ENCODE peak calls at places on chromosomes 16 and 17, in six cellular contexts. N, T, P, H, F and D are unnamed samples.

GRCh38 chr16:88340755-88341150 is 42.0 kb upstream of the ZNF469 start:
- DNase-seq in N (no peak), T (peak), P (no peak), H (no peak), F (no peak), D (no peak)

GRCh38 chr17:80724723-80725388 is 180.2 kb downstream of the RPTOR start:
- DNase-seq in N (peak), T (no peak), P (no peak), H (no peak), F (no peak), D (no peak)

GRCh38 chr16:88347656-88348376 is 34.9 kb upstream of the ZNF469 start:
- DNase-seq in N (no peak), T (peak), P (no peak), H (peak), F (no peak), D (no peak)

GRCh38 chr16:9374076-9374475 is 282.6 kb downstream of the HAPSTR1 start:
- DNase-seq in N (no peak), T (no peak), P (no peak), H (no peak), F (no peak), D (no peak)

GRCh38 chr17:1491406-1492248 is 859 bp downstream of the MYO1C start:
- DNase-seq in N (peak), T (peak), P (no peak), H (peak), F (no peak), D (no peak)

GRCh38 chr17:45850468-45850867 is 5.8 kb downstream of the SPPL2C start:
- DNase-seq in N (no peak), T (no peak), P (no peak), H (no peak), F (no peak), D (no peak)

GRCh38 chr17:28661635-28662526 is at the start of the genes SDF2 and SUPT6H:
- DNase-seq in N (peak), T (peak), P (peak), H (peak), F (peak), D (peak)

GRCh38 chr16:13421726-13422125 is 498.2 kb upstream of the ERCC4 start:
- DNase-seq in N (no peak), T (no peak), P (no peak), H (no peak), F (no peak), D (no peak)

GRCh38 chr16:19912445-19913305 is 28.0 kb upstream of the GPRC5B start:
- DNase-seq in N (peak), T (peak), P (no peak), H (no peak), F (no peak), D (no peak)

GRCh38 chr16:1070084-1070987 is 2.2 kb upstream of the SSTR5 start:
- DNase-seq in N (no peak), T (no peak), P (no peak), H (no peak), F (no peak), D (no peak)

GRCh38 chr17:68195667-68196393 is 52.0 kb upstream of the AMZ2 start:
- DNase-seq in N (peak), T (peak), P (no peak), H (no peak), F (no peak), D (no peak)

GRCh38 chr17:17235212-17236174 is 1.5 kb downstream of the FLCN start:
- DNase-seq in N (no peak), T (no peak), P (no peak), H (no peak), F (no peak), D (no peak)

GRCh38 chr17:32519769-32520701 is 33.2 kb downstream of the CDK5R1 start:
- DNase-seq in N (no peak), T (no peak), P (peak), H (peak), F (peak), D (peak)

GRCh38 chr16:35585411-35585810 is 2126.0 kb downstream of the TP53TG3F start:
- DNase-seq in N (no peak), T (no peak), P (no peak), H (no peak), F (no peak), D (no peak)

GRCh38 chr17:1878419-1879121 is 48.8 kb downstream of the RPA1 start:
- DNase-seq in N (no peak), T (no peak), P (no peak), H (no peak), F (no peak), D (no peak)

GRCh38 chr17:58321571-58322525 is 6.7 kb downstream of the TSPOAP1 start:
- DNase-seq in N (no peak), T (peak), P (no peak), H (no peak), F (no peak), D (no peak)

GRCh38 chr16:82085380-82085779 is 50.3 kb downstream of the HSD17B2 start:
- DNase-seq in N (no peak), T (no peak), P (no peak), H (no peak), F (no peak), D (no peak)

GRCh38 chr16:29849505-29849904 is 13.5 kb downstream of the CDIPT start:
- DNase-seq in N (no peak), T (no peak), P (no peak), H (no peak), F (no peak), D (no peak)

GRCh38 chr16:86580798-86581185 is 2.4 kb downstream of the FOXL1 start:
- DNase-seq in N (no peak), T (no peak), P (no peak), H (no peak), F (no peak), D (no peak)

GRCh38 chr16:24825696-24826095 is 20.1 kb upstream of the SLC5A11 start:
- DNase-seq in N (peak), T (no peak), P (no peak), H (no peak), F (no peak), D (no peak)

GRCh38 chr16:49457196-49457595 is 83.6 kb downstream of the C16orf78 start:
- DNase-seq in N (no peak), T (no peak), P (no peak), H (no peak), F (no peak), D (no peak)

GRCh38 chr16:5018791-5019190 is 14.9 kb downstream of the NAGPA start:
- DNase-seq in N (no peak), T (no peak), P (no peak), H (no peak), F (no peak), D (no peak)

GRCh38 chr17:3532859-3533142 is 24.8 kb downstream of the TRPV3 start:
- DNase-seq in N (no peak), T (no peak), P (no peak), H (no peak), F (no peak), D (no peak)

GRCh38 chr16:84065536-84066132 is 23.0 kb upstream of the SLC38A8 start:
- DNase-seq in N (peak), T (no peak), P (no peak), H (no peak), F (no peak), D (no peak)

GRCh38 chr16:80751167-80751566 is 53.2 kb downstream of the CDYL2 start:
- DNase-seq in N (no peak), T (no peak), P (no peak), H (no peak), F (no peak), D (no peak)

GRCh38 chr17:33241390-33241789 is 51.7 kb downstream of the ASIC2 start:
- DNase-seq in N (peak), T (no peak), P (no peak), H (no peak), F (no peak), D (no peak)

GRCh38 chr17:77256710-77257109 is 115.9 kb downstream of the SEC14L1 start:
- DNase-seq in N (no peak), T (no peak), P (no peak), H (no peak), F (no peak), D (no peak)

GRCh38 chr17:1617620-1618174 is 10.9 kb downstream of the SLC43A2 start:
- DNase-seq in N (peak), T (no peak), P (no peak), H (no peak), F (no peak), D (no peak)

GRCh38 chr16:58661199-58661830 is 23.3 kb downstream of the SLC38A7 start:
- DNase-seq in N (peak), T (no peak), P (no peak), H (no peak), F (no peak), D (no peak)

GRCh38 chr17:30378191-30378796 is 433 bp upstream of the CPD start:
- DNase-seq in N (no peak), T (peak), P (peak), H (peak), F (no peak), D (peak)